ENCODE peak calls at places on chromosomes 3 and 15, in seven cellular contexts. K is right lobe of liver, S is heart right ventricle, F is GM23338, R is MM.1S, V is suprapubic skin, L is body of pancreas. E is an unnamed sample.

GRCh38 chr3:120791958-120792357 is 49.4 kb downstream of the GTF2E1 start:
- DNase-seq in S (no peak), R (no peak), F (no peak), V (no peak), L (no peak), K (no peak), E (no peak)

GRCh38 chr3:131705558-131706051 is 202.8 kb upstream of the MRPL3 start:
- DNase-seq in F (peak; percentile 16), K (no peak), R (no peak), V (no peak), L (peak; percentile 3), S (no peak), E (no peak)

GRCh38 chr3:50885491-50885890 is 210.8 kb downstream of the DOCK3 start:
- DNase-seq in F (peak; percentile 80), V (no peak), S (no peak), K (no peak), R (no peak), L (no peak), E (no peak)

GRCh38 chr3:165852710-165853109 is 15.5 kb upstream of the BCHE start:
- DNase-seq in S (no peak), V (no peak), K (no peak), R (no peak), F (no peak), L (no peak), E (no peak)

GRCh38 chr3:27165348-27165747 is 203.8 kb downstream of the NEK10 start:
- DNase-seq in K (no peak), L (no peak), F (no peak), V (no peak), S (no peak), R (no peak), E (no peak)

GRCh38 chr15:77014137-77015081 is 19.5 kb downstream of the PSTPIP1 start:
- DNase-seq in F (no peak), S (no peak), K (peak; percentile 64), R (no peak), L (peak; percentile 53), V (no peak), E (peak; percentile 76)

GRCh38 chr15:51750942-51751686 is at the start of gene TMOD2:
- DNase-seq in S (peak; percentile 62), R (peak; percentile 60), K (peak; percentile 67), F (peak; percentile 81), V (peak; percentile 58), L (peak; percentile 42), E (peak; percentile 70)

GRCh38 chr15:82414536-82415191 is 15.0 kb upstream of the GOLGA6L9 start:
- DNase-seq in V (no peak), F (no peak), L (no peak), K (no peak), R (no peak), S (no peak), E (no peak)

GRCh38 chr3:72401005-72401404 is 447.2 kb downstream of the SHQ1 start:
- DNase-seq in F (no peak), S (no peak), K (no peak), R (no peak), L (no peak), V (no peak), E (no peak)

GRCh38 chr3:192991351-192991750 is 73.7 kb upstream of the MB21D2 start:
- DNase-seq in S (no peak), K (no peak), R (no peak), F (no peak), V (no peak), L (no peak), E (no peak)

GRCh38 chr3:192831111-192831644 is 86.5 kb downstream of the MB21D2 start:
- DNase-seq in V (no peak), R (no peak), L (no peak), S (no peak), K (no peak), F (no peak), E (no peak)

GRCh38 chr3:170137971-170138370 is 43.6 kb downstream of the PHC3 start:
- DNase-seq in S (no peak), F (no peak), L (no peak), K (no peak), R (no peak), V (no peak), E (no peak)

DNA sequence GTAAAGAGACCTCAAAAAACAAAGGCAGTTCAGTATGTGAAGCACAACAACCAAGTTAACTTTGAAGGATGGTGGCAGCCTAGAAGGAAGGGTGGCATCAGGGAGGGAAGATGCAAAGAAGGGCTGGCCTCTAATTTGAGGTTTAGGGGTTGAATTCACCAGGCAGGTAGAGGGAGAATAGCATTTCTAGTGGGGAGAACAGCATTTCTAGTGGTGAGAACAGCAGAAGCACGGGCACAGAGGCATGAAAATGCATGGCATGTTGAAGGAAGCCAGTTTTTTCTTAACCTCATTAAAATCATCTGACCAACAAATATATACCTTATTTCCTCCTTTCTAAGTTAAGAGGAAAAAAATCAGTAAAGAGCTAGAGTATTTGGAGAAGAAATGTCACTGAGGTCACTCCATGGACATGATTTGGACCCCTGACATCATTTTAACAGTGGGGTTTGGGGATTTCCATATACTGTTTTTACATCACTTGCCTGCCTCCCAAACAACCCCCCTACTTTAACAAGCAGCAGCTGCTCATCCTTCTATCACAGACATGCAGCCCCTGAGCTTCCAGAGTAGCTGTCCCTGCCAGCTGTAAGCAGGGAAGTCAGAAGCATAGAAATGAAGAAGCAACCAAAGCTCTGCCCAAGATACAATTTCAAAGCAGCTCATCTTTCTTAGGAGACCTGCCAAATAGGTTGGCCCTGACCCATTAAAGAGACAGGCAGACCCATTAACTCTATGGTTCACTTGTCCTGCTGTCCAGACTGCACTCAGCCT is 2.4 kb upstream of the POPDC2 start:
- DNase-seq in L (no peak), K (no peak), F (no peak), S (no peak), R (no peak), V (no peak), E (no peak)
- H3K4me1 ChIP-seq in L (peaks cover 11% of the 10 kb centered on the region), K (no peaks in the 10 kb centered on the region), F (no peaks in the 10 kb centered on the region), S (peaks cover 32% of the 10 kb centered on the region), R (no peaks in the 10 kb centered on the region), V (peaks cover 4% of the 10 kb centered on the region), E (peaks cover 21% of the 10 kb centered on the region)

GRCh38 chr15:53808058-53808703 is 48.7 kb upstream of the WDR72 start:
- DNase-seq in V (no peak), R (peak; percentile 26), F (peak; percentile 36), S (no peak), L (no peak), K (no peak), E (no peak)
- H3K27ac ChIP-seq in V (no peak overlapping the region), R (no peak overlapping the region), F (no peak overlapping the region), S (no peak overlapping the region), L (no peak overlapping the region), K (no peak overlapping the region), E (no peak overlapping the region)

DNA sequence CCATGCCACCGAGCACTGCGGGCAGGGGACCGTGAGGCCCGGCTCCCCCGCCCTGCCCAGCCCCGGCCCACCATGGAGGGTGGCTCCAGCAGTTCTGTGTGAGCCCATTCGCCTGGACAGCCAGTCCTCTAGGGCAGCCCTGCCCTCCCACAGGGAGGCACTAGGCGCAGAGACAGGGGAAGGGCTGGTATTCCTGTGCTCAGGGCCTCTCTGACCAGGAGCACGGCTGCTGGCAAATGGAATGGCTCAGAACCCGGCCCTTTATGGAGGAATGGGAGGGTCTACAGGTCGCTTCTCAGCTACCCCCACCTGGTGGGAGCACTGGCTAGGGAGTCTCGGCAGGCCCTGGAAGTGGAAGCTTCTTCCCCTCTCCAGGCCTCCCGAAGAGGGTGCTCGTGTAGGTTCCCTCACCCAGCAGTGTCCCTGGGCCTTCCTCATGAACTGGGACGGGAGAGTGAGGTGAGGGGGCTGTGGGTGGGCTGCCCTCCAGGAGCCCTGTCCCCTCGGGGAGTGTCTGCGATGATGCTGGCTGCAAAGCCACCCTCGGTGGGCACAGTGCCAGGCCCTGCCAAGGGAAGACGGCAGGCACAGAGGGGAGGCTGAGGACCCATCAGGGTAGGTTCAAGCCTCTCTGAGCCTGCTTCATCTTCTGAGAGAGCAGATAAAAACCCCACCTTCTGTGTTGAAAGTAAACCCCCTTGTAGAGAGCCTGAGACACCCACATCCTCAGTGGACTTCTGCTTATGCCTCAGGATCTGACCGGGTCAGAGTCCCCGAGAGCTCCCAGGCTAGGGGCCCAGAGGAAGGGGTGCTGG is 1.5 kb downstream of the MELTF start:
- DNase-seq in L (no peak), V (no peak), R (no peak), F (no peak), K (no peak), S (no peak), E (no peak)
- H3K4me3 ChIP-seq in L (no peak overlapping the region), V (peak overlapping the region; percentile 48), R (no peak overlapping the region), F (peak overlapping the region; percentile 70), K (no peak overlapping the region), S (peak overlapping the region; percentile 65), E (no peak overlapping the region)

GRCh38 chr3:149373235-149374125 is 4.0 kb downstream of the TM4SF1 start:
- DNase-seq in R (no peak), K (no peak), S (no peak), V (no peak), F (no peak), L (no peak), E (no peak)

GRCh38 chr3:149375824-149376196 is 1.6 kb downstream of the TM4SF1 start:
- DNase-seq in F (no peak), L (no peak), R (no peak), K (no peak), S (no peak), V (no peak), E (no peak)

GRCh38 chr3:149376728-149377407 is 581 bp downstream of the TM4SF1 start:
- DNase-seq in L (peak; percentile 66), K (no peak), V (no peak), S (no peak), F (no peak), R (no peak), E (no peak)

GRCh38 chr3:149374391-149374790 is 3.1 kb downstream of the TM4SF1 start:
- DNase-seq in V (no peak), F (no peak), S (no peak), R (no peak), L (no peak), K (no peak), E (no peak)

GRCh38 chr3:149375164-149375823 is 2.2 kb downstream of the TM4SF1 start:
- DNase-seq in K (no peak), F (no peak), V (no peak), L (no peak), R (no peak), S (no peak), E (no peak)
- H3K4me1 ChIP-seq in K (peaks cover 74% of the 10 kb centered on the region), F (peaks cover 25% of the 10 kb centered on the region), V (peaks cover 62% of the 10 kb centered on the region), L (peaks cover 67% of the 10 kb centered on the region), R (no peaks in the 10 kb centered on the region), S (peaks cover 23% of the 10 kb centered on the region), E (peaks cover 64% of the 10 kb centered on the region)

DNA sequence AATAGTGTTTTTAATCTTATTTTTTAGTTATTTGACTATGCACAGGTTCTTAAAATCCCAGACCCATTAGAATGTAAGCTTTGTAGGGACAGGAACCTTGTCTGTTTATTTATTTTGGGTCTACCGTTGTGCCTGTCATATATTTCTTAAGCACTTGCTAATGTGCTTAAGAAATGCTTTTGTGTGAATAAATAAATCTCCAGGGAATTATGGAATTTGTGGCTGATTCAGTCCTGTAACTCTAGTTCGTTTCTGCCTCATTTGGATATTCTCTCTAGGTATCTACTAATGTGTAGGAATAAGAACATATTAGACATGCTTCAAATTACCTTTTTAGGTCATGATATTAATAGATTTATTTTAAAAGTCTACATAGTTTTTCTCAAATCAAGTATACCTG is 161.6 kb downstream of the LPP start:
- DNase-seq in L (no peak), R (no peak), F (no peak), K (no peak), S (no peak), V (no peak), E (no peak)
- H3K27ac ChIP-seq in L (no peak overlapping the region), R (no peak overlapping the region), F (no peak overlapping the region), K (peak overlapping the region; percentile 61), S (no peak overlapping the region), V (no peak overlapping the region), E (no peak overlapping the region)

GRCh38 chr3:140629351-140630137 is 48.3 kb upstream of the TRIM42 start:
- DNase-seq in K (no peak), L (no peak), F (no peak), V (no peak), R (no peak), S (no peak), E (no peak)
- H3K4me3 ChIP-seq in K (no peak overlapping the region), L (no peak overlapping the region), F (no peak overlapping the region), V (no peak overlapping the region), R (no peak overlapping the region), S (no peak overlapping the region), E (no peak overlapping the region)

E was measured in lower lobe of right lung.